ENCODE peak calls at places on chromosomes 2 and 18, in five cellular contexts. M, L, K, N and G are unnamed samples.

GRCh38 chr2:156065912-156066311 is 266.6 kb downstream of the NR4A2 start:
- DNase-seq in M (no peak), L (no peak), K (no peak), N (no peak), G (no peak)

GRCh38 chr2:230007931-230008707 is 60.6 kb downstream of the SLC16A14 start:
- DNase-seq in M (no peak), L (peak), K (peak), N (peak), G (peak)

GRCh38 chr2:43648979-43649701 is 12.1 kb downstream of the PLEKHH2 start:
- DNase-seq in M (no peak), L (no peak), K (no peak), N (no peak), G (no peak)

GRCh38 chr2:200905618-200906296 is 16.6 kb downstream of the NIF3L1 start:
- DNase-seq in M (no peak), L (peak), K (peak), N (peak), G (peak)

GRCh38 chr2:179251865-179252264 is 12.8 kb downstream of the SESTD1 start:
- DNase-seq in M (no peak), L (no peak), K (no peak), N (no peak), G (no peak)

GRCh38 chr2:134573724-134574123 is 145.1 kb downstream of the TMEM163 start:
- DNase-seq in M (no peak), L (no peak), K (no peak), N (no peak), G (no peak)

GRCh38 chr2:225670111-225670974 is 270.8 kb downstream of the NYAP2 start:
- DNase-seq in M (no peak), L (no peak), K (peak), N (no peak), G (peak)

GRCh38 chr18:62715829-62716678 is 713 bp downstream of the PHLPP1 start:
- DNase-seq in M (peak), L (peak), K (peak), N (peak), G (peak)

GRCh38 chr2:168538534-168538933 is 82.5 kb downstream of the CERS6 start:
- DNase-seq in M (no peak), L (no peak), K (no peak), N (no peak), G (no peak)

GRCh38 chr2:217990791-217991465 is 11.9 kb downstream of the TNS1 start:
- DNase-seq in M (no peak), L (no peak), K (no peak), N (no peak), G (no peak)

GRCh38 chr2:39938035-39938835 is 159.2 kb upstream of the THUMPD2 start:
- DNase-seq in M (no peak), L (no peak), K (no peak), N (no peak), G (no peak)

GRCh38 chr2:140643761-140644187 is 1487.0 kb downstream of the LRP1B start:
- DNase-seq in M (no peak), L (no peak), K (no peak), N (no peak), G (peak)

GRCh38 chr2:120346667-120347358 is 877 bp downstream of the INHBB start:
- DNase-seq in M (no peak), L (no peak), K (no peak), N (no peak), G (peak)

GRCh38 chr2:3238951-3239841 is 138.4 kb downstream of the EIPR1 start:
- DNase-seq in M (no peak), L (no peak), K (no peak), N (no peak), G (no peak)

DNA sequence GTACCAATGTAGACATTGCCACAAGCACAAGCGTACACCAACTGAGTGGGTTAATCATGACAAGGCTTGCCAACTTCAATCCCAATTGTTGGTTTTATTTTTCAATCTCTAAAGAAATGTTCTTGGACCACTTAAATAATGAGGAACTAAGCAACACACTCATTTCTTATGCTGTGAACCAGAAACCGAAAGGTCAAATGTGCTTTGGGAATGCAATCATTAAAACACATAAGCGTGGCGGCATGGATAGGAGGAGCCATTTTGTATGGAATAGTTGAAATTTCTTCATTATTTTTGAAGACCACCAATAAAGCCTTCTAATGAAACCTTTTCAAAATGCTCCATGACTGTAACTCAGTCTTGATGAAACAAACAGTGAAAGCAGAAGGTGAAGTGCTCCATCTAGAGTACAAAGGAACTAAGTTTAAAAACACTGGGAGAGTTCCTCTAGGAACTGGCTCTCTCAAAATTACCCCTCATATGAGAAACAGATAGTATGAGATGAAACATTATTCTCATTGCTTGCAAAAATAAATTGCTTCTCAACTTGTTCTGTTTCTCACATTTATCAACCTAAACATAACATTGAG is 113.2 kb upstream of the CHST9 start:
- DNase-seq in M (no peak), L (no peak), K (no peak), N (no peak), G (no peak)
- TF ChIP-seq CTCF in M (no peak), L (peak), K (no peak), N (no peak), G (no peak)

DNA sequence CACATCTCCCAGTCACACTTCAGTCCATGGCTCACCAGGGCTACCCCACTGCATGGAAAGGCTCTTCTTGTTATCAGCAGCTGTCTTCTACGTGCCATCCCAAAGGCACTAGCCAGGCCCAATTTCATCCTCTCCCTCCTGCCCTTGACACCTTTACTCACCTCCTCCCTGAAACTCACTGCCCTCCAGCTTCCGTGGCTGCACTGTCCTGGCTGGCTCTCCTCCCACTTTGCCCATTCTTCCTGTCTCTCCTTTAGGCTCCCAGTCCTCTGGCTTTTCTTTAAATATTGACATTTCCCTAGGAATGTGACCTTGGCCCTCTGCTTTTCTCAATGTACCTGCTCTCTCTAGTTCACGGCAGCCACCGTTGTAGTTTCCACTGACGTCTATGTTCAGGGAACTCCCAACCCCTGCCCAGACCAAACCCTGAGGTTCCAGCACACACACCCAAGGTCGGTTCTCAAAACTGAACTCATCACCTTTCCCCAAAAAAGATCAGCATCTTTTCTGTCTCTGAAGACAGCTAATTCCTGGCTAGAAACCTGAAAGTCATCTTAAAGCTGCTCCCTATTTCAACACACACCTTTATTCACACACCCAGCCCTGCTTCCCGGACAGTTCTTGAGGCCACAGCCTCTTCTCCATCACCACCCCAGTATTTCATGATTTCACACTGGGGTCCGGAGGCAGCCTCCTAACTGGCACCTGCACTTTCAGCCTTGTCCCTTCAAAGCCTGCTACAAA is 36.7 kb downstream of the WDFY1 start:
- DNase-seq in M (no peak), L (no peak), K (no peak), N (no peak), G (no peak)
- TF ChIP-seq POLR2A in M (no peak), L (no peak), K (no peak), N (no peak), G (no peak)

DNA sequence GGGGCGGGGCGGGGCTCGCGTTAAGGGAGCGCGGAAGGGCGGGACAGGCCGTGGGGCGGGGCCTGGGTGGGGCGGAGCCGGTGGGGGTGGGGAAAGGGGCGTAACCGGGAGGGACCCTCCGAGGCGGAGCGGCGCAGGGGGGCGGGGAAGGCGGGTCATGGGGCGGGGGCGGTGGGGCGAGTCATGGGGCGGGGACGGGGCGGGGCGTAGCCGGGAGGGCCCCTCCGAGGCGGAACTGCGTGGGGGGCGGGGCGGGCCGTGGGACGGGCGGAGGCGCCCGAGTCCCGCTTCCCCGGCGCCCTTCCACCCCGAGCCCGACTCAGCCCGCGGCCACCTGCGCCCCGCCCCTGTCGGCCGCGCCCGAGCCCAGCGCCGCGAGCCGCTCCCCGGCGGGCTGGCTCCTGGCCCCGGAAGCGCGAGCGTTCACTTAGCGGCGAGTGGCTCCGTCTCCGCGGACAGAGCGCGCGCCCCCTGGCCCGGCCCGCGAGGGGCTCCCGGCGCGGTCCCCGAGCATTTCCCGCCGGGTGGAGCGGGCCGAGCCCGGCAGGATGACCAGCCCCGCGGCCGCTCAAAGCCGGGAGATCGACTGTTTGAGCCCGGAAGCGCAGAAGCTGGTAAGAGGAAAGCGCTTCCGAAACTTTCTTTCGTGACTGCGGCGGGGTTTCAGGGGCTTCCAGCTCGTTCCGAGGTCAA is 64.7 kb downstream of the LRRFIP1 start:
- DNase-seq in M (peak), L (peak), K (peak), N (peak), G (peak)
- TF ChIP-seq POLR2AphosphoS5 in M (peak), L (peak), K (peak), N (peak), G (peak)

DNA sequence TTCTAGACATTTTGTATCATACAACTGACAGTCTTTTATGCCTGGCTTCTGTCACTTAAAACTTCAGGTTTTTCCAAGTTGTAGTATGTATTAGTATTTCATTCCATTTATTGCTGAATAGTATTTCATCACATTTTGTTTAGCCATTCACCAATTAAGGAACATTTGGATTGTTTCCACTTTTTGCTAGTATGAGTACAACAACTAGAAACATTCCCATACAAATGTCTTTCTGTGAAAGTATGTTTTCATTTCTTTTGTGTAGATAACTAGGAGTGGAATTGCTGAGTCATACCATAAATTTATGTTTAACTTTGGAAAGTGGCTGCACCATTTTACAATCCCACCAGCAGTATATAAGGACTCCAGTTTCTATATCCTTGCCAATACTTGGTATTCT is 135.9 kb downstream of the ATAD2B start:
- DNase-seq in M (no peak), L (no peak), K (no peak), N (no peak), G (peak)
- TF ChIP-seq CTCF in M (no peak), L (no peak), K (no peak), N (no peak), G (no peak)

GRCh38 chr2:96868555-96869280 is 1.2 kb downstream of the SEMA4C start:
- DNase-seq in M (peak), L (peak), K (peak), N (peak), G (peak)
- TF ChIP-seq POLR2A in M (no peak), L (no peak), K (peak), N (peak), G (peak)

DNA sequence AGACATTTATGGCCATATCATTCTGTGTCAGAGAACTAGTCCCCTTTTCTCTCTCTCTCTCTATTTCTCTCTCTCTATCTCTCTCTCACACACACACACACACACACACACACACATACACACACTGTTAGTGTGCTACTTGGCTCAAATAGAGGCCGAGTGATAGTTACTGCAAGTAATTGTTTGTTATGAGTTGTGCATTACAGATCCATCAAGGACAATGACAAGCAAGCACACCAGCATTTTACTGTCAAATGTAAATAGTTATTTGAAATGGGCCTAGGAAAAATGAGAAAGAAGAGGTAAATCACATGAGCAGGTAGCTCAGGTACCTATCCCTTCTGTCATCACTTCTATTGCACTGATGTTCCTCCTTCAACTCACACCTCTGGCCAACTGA is 122.4 kb upstream of the CDH7 start:
- DNase-seq in M (no peak), L (no peak), K (no peak), N (no peak), G (no peak)
- TF ChIP-seq POLR2AphosphoS5 in M (no peak), L (no peak), K (no peak), N (no peak), G (no peak)

DNA sequence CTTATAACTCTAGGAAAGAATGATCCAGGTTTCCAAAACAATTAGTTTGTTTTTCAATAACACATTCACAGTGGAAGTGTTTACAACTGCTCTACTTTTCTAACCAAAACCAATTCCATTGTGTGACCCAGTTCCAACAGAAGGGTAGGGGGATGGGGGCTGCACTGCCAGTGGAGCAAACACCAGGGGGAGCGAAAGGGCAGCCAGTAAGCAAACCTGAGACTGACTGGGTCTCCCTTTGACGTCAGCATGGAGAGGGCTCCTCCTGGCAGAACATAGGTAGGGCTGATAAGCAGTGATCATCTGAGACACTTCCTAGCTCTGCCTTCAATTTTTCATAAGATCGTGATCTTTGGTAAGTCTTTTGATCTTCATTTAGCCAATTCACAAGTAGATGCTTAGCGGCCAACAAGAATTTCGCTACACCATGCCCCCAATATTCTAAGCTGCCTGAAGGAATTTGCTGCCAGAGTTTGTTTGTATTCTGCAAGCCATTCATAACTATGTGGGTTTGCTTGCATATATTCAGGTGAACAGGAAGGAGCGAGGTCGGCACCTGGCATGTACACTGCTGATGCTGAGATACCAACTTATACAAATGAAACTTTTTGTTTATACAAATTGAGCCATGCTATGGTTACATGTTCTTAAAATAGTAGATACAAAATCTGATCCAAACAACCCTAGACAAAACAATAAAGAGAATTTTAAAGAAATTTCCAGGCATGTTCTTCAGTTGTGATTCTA is 45.9 kb downstream of the ST6GAL2 start:
- DNase-seq in M (no peak), L (no peak), K (no peak), N (peak), G (no peak)
- TF ChIP-seq CTCF in M (peak), L (no peak), K (no peak), N (peak), G (no peak)